ENCODE peak calls at places on chromosome 1, in eight cellular contexts. X is tibial artery, R is left ventricle myocardium inferior, Q is breast epithelium, O is kidney, E is heart left ventricle, Y is psoas muscle, J is fibroblast of pulmonary artery. S is an unnamed sample.
A peak's percentile ranks its signal among the peaks of the same experiment; 100 is the strongest.

GRCh38 chr1:50421366-50421748 is 1.9 kb downstream of the DMRTA2 start:
- DNase-seq in Y (no peak), Q (no peak), E (no peak), O (no peak), J (no peak), R (no peak), X (no peak), S (no peak)

GRCh38 chr1:24263211-24263610 is 55.9 kb upstream of the GRHL3 start:
- DNase-seq in R (no peak), J (no peak), X (no peak), E (no peak), Y (no peak), Q (no peak), O (no peak), S (no peak)

GRCh38 chr1:2530501-2531361 is 668 bp upstream of the HES5 start:
- DNase-seq in R (no peak), Y (no peak), J (no peak), E (no peak), O (no peak), X (no peak), Q (peak; percentile 59), S (no peak)

GRCh38 chr1:25099343-25099951 is 132.9 kb downstream of the SYF2 start:
- DNase-seq in X (no peak), Y (peak; percentile 60), O (no peak), Q (no peak), E (no peak), J (no peak), R (no peak), S (no peak)

GRCh38 chr1:154989195-154989860 is 4.1 kb upstream of the LENEP start:
- DNase-seq in X (no peak), Q (no peak), R (no peak), Y (peak; percentile 50), O (peak; percentile 35), E (peak; percentile 4), J (no peak), S (no peak)

GRCh38 chr1:177857285-177857684 is 112.6 kb downstream of the SEC16B start:
- DNase-seq in Q (no peak), R (no peak), E (no peak), O (no peak), X (no peak), Y (no peak), J (no peak), S (no peak)

GRCh38 chr1:182146286-182146685 is 84.8 kb upstream of the ZNF648 start:
- DNase-seq in Y (no peak), R (no peak), Q (no peak), X (no peak), O (no peak), J (no peak), E (no peak), S (no peak)

GRCh38 chr1:52601976-52602327 is 219 bp upstream of the GPX7 start:
- DNase-seq in X (peak; percentile 63), Y (no peak), J (no peak), O (no peak), Q (no peak), R (no peak), E (no peak), S (no peak)

GRCh38 chr1:205504311-205505075 is at the start of gene CDK18:
- DNase-seq in O (peak; percentile 97), Q (peak; percentile 80), R (peak; percentile 89), X (peak; percentile 94), E (peak; percentile 90), Y (peak; percentile 74), J (peak; percentile 40), S (peak; percentile 46)

GRCh38 chr1:190376067-190376466 is 101.6 kb downstream of the BRINP3 start:
- DNase-seq in O (no peak), X (no peak), E (no peak), R (no peak), J (peak; percentile 15), Y (no peak), Q (no peak), S (no peak)

GRCh38 chr1:190377294-190377693 is 100.4 kb downstream of the BRINP3 start:
- DNase-seq in R (no peak), X (no peak), Y (no peak), J (no peak), E (no peak), O (no peak), Q (no peak), S (no peak)

DNA sequence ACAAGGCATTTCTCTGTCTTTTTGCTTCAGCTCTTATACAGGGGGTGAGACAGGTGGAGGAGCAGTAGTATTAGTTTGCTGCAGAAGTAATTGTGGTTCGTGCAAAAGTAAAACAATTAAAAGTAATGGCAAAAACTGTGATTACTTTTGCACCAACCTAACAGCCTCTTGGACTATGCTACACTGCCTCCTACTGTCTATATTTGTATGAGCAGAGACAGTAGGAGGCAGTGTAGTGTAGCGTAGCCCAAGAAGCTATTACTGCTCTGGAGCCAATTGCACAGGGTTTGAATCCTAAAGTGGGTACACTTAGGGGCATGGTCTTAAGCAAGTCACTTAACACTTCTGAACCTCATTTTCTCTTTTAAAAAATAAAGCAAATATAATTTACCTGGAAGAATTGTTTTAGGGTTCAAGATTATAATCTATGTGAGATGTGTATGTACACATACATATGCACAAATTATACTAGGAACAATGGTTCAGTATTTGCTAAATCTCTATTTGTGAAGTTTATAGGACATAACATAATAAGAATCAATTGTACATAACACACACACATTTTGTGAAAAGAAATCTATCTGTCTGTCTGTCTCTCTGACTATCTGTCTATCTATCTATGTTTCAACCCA is 103.8 kb downstream of the BRINP3 start:
- DNase-seq in X (no peak), Y (no peak), J (peak; percentile 49), E (no peak), O (no peak), Q (no peak), R (no peak), S (peak; percentile 4)
- TF ChIP-seq CTCF in X (no peak), Y (no peak), J (peak; percentile 75), E (no peak), O (peak; percentile 10), Q (no peak), R (no peak), S (peak; percentile 72)

DNA sequence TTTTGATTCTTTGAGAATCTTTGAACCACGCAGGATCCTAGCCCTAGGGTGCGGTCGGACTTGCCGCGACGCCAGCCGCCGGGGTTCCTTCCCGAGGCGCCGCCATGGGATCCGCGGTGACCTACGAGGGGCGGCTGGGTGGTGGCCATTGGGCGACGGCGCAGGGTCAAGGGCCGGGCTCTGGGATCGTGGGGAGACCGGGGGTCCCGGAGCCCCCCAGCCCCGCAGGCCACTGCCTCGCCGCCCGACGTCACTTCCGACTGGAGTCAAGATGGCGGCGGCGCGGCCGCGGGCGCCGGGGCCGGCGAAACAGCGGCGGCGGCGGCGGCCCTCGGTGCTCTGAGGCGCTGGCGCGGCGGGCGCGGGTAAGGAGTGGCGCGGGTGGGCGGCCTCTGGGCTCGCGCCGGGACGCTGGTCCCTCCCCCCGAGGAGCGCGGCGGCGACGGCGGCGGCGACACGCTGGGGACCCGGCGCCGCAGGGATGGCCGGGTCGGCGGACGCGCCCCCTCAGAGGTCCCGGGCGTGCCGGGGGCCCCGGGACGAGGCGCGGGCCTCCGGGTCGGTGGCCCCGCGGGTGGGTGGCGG is at the start of gene PRDM2:
- DNase-seq in Y (peak; percentile 72), Q (no peak), E (peak; percentile 84), X (peak; percentile 70), R (peak; percentile 55), J (peak; percentile 44), O (peak; percentile 87), S (peak; percentile 78)
- TF ChIP-seq CTCF in Y (no peak), Q (no peak), E (no peak), X (no peak), R (no peak), J (no peak), O (no peak), S (no peak)

DNA sequence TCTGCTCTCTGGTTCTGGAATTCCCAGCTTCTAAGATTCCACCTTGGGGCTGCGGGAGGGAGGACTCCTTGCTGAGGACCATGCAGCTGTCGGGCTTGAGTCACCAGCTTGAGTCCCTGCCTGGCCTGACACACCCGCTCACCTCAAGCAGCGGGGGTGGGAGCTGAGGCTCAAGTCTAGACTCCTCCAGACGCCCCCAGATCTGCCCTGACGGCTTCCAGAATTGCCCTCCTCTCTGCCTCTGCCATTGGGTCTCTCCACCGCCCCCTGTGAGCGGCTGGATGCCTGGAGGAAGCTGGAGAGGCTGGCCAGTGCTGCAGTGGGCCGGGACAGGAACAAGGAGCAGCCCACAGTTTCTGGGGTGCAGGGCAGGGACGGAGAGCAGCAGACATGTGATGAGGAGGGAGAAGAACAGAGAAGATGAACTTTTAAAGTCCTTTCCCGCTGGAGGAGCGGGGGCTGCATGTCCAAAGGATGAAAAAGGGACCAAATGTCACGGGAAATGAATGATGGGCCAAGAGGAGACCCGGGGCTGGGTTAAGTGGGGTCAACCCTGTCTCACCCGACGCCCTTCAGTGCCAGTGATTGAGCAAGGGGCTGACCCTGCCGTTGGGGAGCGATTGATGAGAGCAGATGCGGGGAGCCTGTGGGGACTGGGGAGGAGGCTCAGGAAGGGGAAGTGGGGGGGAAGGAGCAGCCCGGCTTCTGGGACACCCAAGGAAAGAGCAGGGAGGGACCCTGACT is 13.5 kb downstream of the CRABP2 start:
- DNase-seq in R (no peak), O (no peak), Q (no peak), X (no peak), Y (no peak), J (no peak), E (peak; percentile 61), S (no peak)
- TF ChIP-seq CTCF in R (no peak), O (no peak), Q (no peak), X (no peak), Y (no peak), J (peak; percentile 25), E (no peak), S (no peak)

GRCh38 chr1:240602189-240602588 is 9.8 kb downstream of the GREM2 start:
- DNase-seq in Y (no peak), J (peak; percentile 21), E (no peak), O (no peak), X (no peak), Q (no peak), R (no peak), S (no peak)
- TF ChIP-seq CTCF in Y (no peak), J (peak; percentile 16), E (no peak), O (no peak), X (no peak), Q (no peak), R (no peak), S (no peak)

DNA sequence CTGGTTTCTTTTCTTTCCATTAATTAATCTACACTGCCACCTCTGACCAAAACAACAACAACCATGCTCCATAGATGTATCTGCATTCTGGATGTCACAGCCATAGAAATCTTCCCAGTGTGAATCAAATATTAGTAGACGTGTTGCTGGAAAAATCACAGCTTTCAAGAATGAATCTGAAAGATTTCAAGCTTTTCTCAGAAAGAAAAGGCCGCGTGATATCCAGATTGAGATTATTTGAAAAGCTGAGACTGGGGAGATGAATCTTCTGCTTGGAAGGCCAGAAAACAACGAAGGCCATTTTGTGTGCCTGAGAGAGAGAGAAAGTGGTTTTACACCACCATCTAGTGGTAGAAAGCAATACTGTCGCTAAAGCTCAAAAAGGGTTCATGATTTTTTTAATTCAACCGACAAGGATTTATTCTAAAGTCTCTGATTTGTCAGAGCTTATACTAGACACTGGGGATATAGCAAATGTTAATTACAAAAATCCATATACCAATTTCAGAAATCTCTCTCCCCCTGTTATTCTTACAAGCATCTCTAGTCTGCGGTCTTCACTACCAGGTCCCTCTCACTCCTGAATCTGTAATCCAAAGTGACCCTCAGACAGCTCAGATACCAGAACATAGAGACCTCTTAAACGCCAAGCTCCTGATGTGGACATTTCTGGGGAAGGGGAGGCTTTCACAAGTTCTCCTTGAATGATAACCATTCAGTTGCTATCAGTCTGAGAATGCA is 87.5 kb upstream of the SGIP1 start:
- DNase-seq in X (no peak), O (no peak), Q (no peak), J (peak; percentile 87), E (no peak), R (no peak), Y (no peak), S (peak; percentile 61)
- TF ChIP-seq CTCF in X (peak; percentile 82), O (peak; percentile 90), Q (peak; percentile 94), J (peak; percentile 83), E (peak; percentile 91), R (peak; percentile 93), Y (peak; percentile 94), S (peak; percentile 76)

GRCh38 chr1:174747613-174748012 is 252.1 kb upstream of the CACYBP start:
- DNase-seq in Q (no peak), E (no peak), J (no peak), R (no peak), O (no peak), Y (no peak), X (no peak), S (no peak)
- TF ChIP-seq CTCF in Q (no peak), E (no peak), J (peak; percentile 25), R (no peak), O (no peak), Y (no peak), X (no peak), S (peak; percentile 4)

S was measured in GM13977.